ENCODE peak calls at places on chromosomes 16 and 17, in six cellular contexts. One of them, this sample, is unnamed.

GRCh38 chr16:84988328-84989080 is 22.8 kb downstream of the ZDHHC7 start:
- DNase-seq in IMR-90: no peak
- DNase-seq in upper lobe of right lung: no peak
- DNase-seq in lower leg skin: no peak
- DNase-seq in neural progenitor cell: no peak
- DNase-seq in transverse colon: no peak
- DNase-seq in this sample: no peak

GRCh38 chr17:17575360-17576251 is 15.9 kb downstream of the PEMT start:
- DNase-seq in IMR-90: no peak
- DNase-seq in upper lobe of right lung: no peak
- DNase-seq in lower leg skin: no peak
- DNase-seq in neural progenitor cell: no peak
- DNase-seq in transverse colon: no peak
- DNase-seq in this sample: peak

GRCh38 chr17:28326114-28326513 is 7.1 kb downstream of the TMEM97 start:
- DNase-seq in IMR-90: no peak
- DNase-seq in upper lobe of right lung: no peak
- DNase-seq in lower leg skin: peak
- DNase-seq in neural progenitor cell: no peak
- DNase-seq in transverse colon: peak
- DNase-seq in this sample: no peak

GRCh38 chr17:50889528-50890118 is 23.5 kb upstream of the TOB1 start:
- DNase-seq in IMR-90: no peak
- DNase-seq in upper lobe of right lung: no peak
- DNase-seq in lower leg skin: no peak
- DNase-seq in neural progenitor cell: no peak
- DNase-seq in transverse colon: no peak
- DNase-seq in this sample: no peak

GRCh38 chr17:46764709-46765401 is 53.6 kb downstream of the WNT3 start:
- DNase-seq in IMR-90: peak
- DNase-seq in upper lobe of right lung: peak
- DNase-seq in lower leg skin: peak
- DNase-seq in neural progenitor cell: no peak
- DNase-seq in transverse colon: no peak
- DNase-seq in this sample: peak

GRCh38 chr16:80231888-80232287 is 308.9 kb upstream of the DYNLRB2 start:
- DNase-seq in IMR-90: peak
- DNase-seq in upper lobe of right lung: no peak
- DNase-seq in lower leg skin: no peak
- DNase-seq in neural progenitor cell: no peak
- DNase-seq in transverse colon: no peak
- DNase-seq in this sample: peak

GRCh38 chr17:72529386-72529785 is 408.6 kb downstream of the SOX9 start:
- DNase-seq in IMR-90: no peak
- DNase-seq in upper lobe of right lung: no peak
- DNase-seq in lower leg skin: no peak
- DNase-seq in neural progenitor cell: peak
- DNase-seq in transverse colon: no peak
- DNase-seq in this sample: peak

GRCh38 chr16:87457051-87457611 is 35.7 kb downstream of the ZCCHC14 start:
- DNase-seq in IMR-90: peak
- DNase-seq in upper lobe of right lung: peak
- DNase-seq in lower leg skin: no peak
- DNase-seq in neural progenitor cell: no peak
- DNase-seq in transverse colon: no peak
- DNase-seq in this sample: peak

This sample was measured in kidney tubule cell.